ENCODE peak calls at places on chromosomes 6 and 20, in seven cellular contexts. J is mesendoderm, S is neuronal stem cell, G is H9, P is H1, V is IMR-90, N is mesenchymal stem cell. E is an unnamed sample.

GRCh38 chr20:2364014-2364413 is 16.7 kb upstream of the TGM6 start:
- DNase-seq in J (no peak), S (no peak), G (no peak), P (no peak), V (no peak), N (no peak), E (no peak)

GRCh38 chr20:35515949-35516645 is 13.4 kb downstream of the C20orf173 start:
- DNase-seq in J (no peak), S (no peak), G (no peak), P (no peak), V (peak), N (peak), E (peak)

GRCh38 chr20:41095110-41095969 is 42.0 kb upstream of the PLCG1 start:
- DNase-seq in J (peak), S (peak), G (no peak), P (no peak), V (peak), N (peak), E (peak)

GRCh38 chr6:3749991-3750323 is 1.6 kb downstream of the PXDC1 start:
- DNase-seq in J (peak), S (no peak), G (no peak), P (no peak), V (peak), N (peak), E (peak)

GRCh38 chr6:128527375-128527774 is 7.0 kb upstream of the PTPRK start:
- DNase-seq in J (peak), S (no peak), G (no peak), P (no peak), V (no peak), N (no peak), E (peak)

GRCh38 chr6:122772724-122773123 is 6.8 kb upstream of the FABP7 start:
- DNase-seq in J (no peak), S (no peak), G (no peak), P (no peak), V (no peak), N (no peak), E (peak)

GRCh38 chr20:48139262-48140041 is 354.2 kb upstream of the SULF2 start:
- DNase-seq in J (no peak), S (no peak), G (no peak), P (no peak), V (no peak), N (peak), E (peak)

GRCh38 chr20:5714261-5715041 is 35.8 kb upstream of the SHLD1 start:
- DNase-seq in J (peak), S (peak), G (peak), P (no peak), V (peak), N (peak), E (no peak)

GRCh38 chr6:151716446-151717047 is 90.9 kb upstream of the ESR1 start:
- DNase-seq in J (peak), S (no peak), G (peak), P (peak), V (no peak), N (no peak), E (no peak)

GRCh38 chr6:27565839-27566779 is 93.2 kb upstream of the ZNF184 start:
- DNase-seq in J (peak), S (no peak), G (peak), P (peak), V (no peak), N (no peak), E (peak)

GRCh38 chr20:40757087-40757486 is 68.1 kb upstream of the MAFB start:
- DNase-seq in J (no peak), S (no peak), G (no peak), P (no peak), V (no peak), N (no peak), E (no peak)

GRCh38 chr20:63121246-63121645 is 94.7 kb downstream of the YTHDF1 start:
- DNase-seq in J (no peak), S (no peak), G (no peak), P (no peak), V (no peak), N (no peak), E (no peak)

GRCh38 chr6:20056350-20056992 is 155.8 kb downstream of the MBOAT1 start:
- DNase-seq in J (peak), S (peak), G (no peak), P (no peak), V (peak), N (peak), E (peak)

GRCh38 chr20:1710484-1710883 is 52.9 kb upstream of the SIRPG start:
- DNase-seq in J (no peak), S (no peak), G (no peak), P (no peak), V (no peak), N (no peak), E (no peak)

GRCh38 chr20:57902478-57902877 is 192.7 kb upstream of the PMEPA1 start:
- DNase-seq in J (no peak), S (no peak), G (no peak), P (no peak), V (peak), N (no peak), E (no peak)

GRCh38 chr6:82072771-82073170 is 174.8 kb downstream of the IBTK start:
- DNase-seq in J (no peak), S (no peak), G (no peak), P (no peak), V (peak), N (peak), E (no peak)

GRCh38 chr6:163826668-163827067 is 412.1 kb downstream of the QKI start:
- DNase-seq in J (no peak), S (no peak), G (no peak), P (no peak), V (no peak), N (no peak), E (no peak)

GRCh38 chr20:1935696-1936366 is 40.6 kb downstream of the SIRPA start:
- DNase-seq in J (no peak), S (no peak), G (no peak), P (no peak), V (no peak), N (no peak), E (no peak)

GRCh38 chr6:100633096-100633766 is 168.5 kb upstream of the SIM1 start:
- DNase-seq in J (peak), S (peak), G (no peak), P (no peak), V (peak), N (peak), E (peak)

GRCh38 chr6:107443066-107443903 is 16.1 kb downstream of the PDSS2 start:
- DNase-seq in J (no peak), S (no peak), G (no peak), P (no peak), V (peak), N (peak), E (no peak)

GRCh38 chr6:121549741-121550140 is 114.3 kb downstream of the GJA1 start:
- DNase-seq in J (no peak), S (no peak), G (no peak), P (no peak), V (peak), N (peak), E (peak)

GRCh38 chr6:105489213-105489525 is 86.3 kb upstream of the PREP start:
- DNase-seq in J (no peak), S (no peak), G (no peak), P (no peak), V (peak), N (peak), E (no peak)

DNA sequence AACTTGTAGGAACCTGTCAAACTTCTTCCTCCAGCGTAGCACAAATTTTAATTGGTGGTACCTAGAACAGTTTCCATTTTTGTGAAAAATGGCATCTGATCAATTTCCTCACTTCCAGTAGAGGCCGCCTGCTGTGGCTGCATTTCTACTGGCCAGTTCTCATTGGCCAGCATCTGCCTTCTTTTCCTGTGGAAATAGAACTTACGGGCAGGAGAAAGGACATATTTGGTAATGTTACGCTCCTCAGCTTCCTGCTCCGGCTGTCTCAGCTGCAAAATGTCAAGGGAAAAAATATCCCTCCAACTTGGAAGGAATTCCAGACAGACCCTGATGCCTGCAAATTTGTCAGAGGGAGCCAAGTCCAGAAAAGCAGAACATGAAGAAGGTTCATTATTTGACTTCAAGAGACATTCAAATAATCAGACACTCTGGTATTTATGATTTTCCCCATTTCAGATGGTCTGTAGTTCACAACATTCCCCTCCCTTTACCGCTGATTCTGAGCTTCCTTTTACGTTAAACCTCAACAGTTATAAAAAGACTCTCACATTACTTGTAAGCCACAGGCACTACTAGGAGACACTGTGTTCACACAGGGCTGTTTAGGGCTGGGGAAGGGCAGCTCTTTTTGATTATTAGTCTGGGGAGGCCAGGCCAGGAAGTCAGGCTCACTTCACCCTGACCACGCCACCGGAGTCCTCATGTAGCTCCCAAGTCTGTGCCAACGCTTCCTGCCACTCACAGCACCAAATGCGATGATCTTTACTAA is 179.5 kb upstream of the CCN2 start:
- DNase-seq in J (no peak), S (no peak), G (no peak), P (no peak), V (peak), N (peak), E (no peak)
- H3K23ac ChIP-seq in J (no peak), S (no peak), G (no peak), P (no peak), V (peak), N (no peak), E (no peak)

DNA sequence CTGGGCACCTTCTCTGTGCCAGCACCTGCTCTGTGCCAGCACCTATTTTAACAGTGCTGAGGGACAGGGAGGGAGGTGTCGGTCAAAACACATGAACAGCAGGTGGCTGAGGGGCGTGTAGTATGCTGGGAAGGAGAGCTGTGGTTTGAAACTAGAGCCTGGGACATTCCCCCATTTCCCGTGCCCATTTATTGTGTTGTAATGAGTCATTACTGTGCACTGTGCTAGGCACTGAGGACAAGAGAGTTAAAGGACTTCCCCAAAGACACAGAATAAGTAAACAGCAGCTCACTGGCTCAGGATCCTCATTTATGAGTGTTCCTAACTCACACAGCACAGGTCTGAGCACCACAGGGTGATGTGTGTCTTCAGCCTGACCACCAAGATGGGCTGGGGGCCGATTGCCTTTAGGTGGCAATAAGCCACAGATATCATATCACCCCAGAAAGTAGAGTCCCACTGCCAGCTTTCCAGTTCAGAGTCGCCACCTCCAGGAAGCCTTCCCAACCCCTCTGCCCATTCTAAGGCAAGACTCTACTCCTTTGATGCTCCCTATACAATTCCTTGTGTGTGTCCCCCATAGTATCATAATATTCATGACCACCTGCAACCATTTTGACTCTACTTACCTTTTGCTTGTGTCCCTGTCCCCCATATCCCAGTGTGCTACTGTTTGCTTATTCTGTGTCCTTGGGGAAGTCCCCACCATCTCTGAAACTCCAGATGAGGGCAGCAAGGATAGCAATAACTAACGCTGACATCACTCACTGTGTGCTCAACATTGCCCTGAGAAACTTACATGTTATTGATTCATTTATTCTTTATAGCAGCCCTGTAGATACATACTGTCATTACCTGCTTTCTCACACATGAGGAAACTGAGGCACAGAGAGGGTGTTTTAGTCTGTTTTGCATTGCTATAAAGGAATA is 87.3 kb downstream of the TOX2 start:
- DNase-seq in J (no peak), S (no peak), G (no peak), P (no peak), V (no peak), N (no peak), E (no peak)
- H3K4ac ChIP-seq in J (no peak), S (no peak), G (no peak), P (no peak), V (no peak), N (no peak), E (no peak)

GRCh38 chr20:54093423-54094267 is 23.3 kb upstream of the BCAS1 start:
- DNase-seq in J (no peak), S (no peak), G (no peak), P (no peak), V (no peak), N (no peak), E (no peak)
- H3K23ac ChIP-seq in J (no peak), S (no peak), G (no peak), P (no peak), V (no peak), N (no peak), E (no peak)

GRCh38 chr20:59662161-59662560 is 57.8 kb downstream of the PHACTR3 start:
- DNase-seq in J (no peak), S (no peak), G (no peak), P (no peak), V (no peak), N (no peak), E (no peak)

GRCh38 chr20:59662856-59663512 is 58.6 kb downstream of the PHACTR3 start:
- DNase-seq in J (no peak), S (no peak), G (no peak), P (no peak), V (no peak), N (no peak), E (no peak)

GRCh38 chr20:59661141-59661540 is 56.8 kb downstream of the PHACTR3 start:
- DNase-seq in J (no peak), S (no peak), G (no peak), P (no peak), V (no peak), N (no peak), E (no peak)

GRCh38 chr20:59663513-59663890 is 59.2 kb downstream of the PHACTR3 start:
- DNase-seq in J (no peak), S (no peak), G (no peak), P (no peak), V (no peak), N (no peak), E (no peak)

GRCh38 chr20:59661621-59662020 is 57.3 kb downstream of the PHACTR3 start:
- DNase-seq in J (no peak), S (no peak), G (no peak), P (no peak), V (no peak), N (no peak), E (no peak)
- H3K4ac ChIP-seq in J (no peak), S (no peak), G (no peak), P (no peak), V (no peak), N (no peak), E (no peak)